ENCODE peak calls at places on chromosomes 3 and 15, in seven cellular contexts. Y is foreskin keratinocyte, O is stomach, E is HCT116, G is GM12878, A is trophoblast cell, P is transverse colon. M is an unnamed sample.

GRCh38 chr3:44125882-44126281 is 115.8 kb upstream of the TOPAZ1 start:
- DNase-seq in Y (no peak), O (no peak), E (no peak), G (no peak), A (peak), P (no peak), M (no peak)

GRCh38 chr15:80577552-80578205 is 117.4 kb upstream of the ABHD17C start:
- DNase-seq in Y (no peak), O (peak), E (no peak), G (no peak), A (no peak), P (no peak), M (no peak)

GRCh38 chr3:188772886-188773285 is 398.9 kb upstream of the TPRG1 start:
- DNase-seq in Y (no peak), O (peak), E (no peak), G (no peak), A (no peak), P (no peak), M (no peak)

GRCh38 chr15:58440181-58440910 is 8.6 kb downstream of the LIPC start:
- DNase-seq in Y (peak), O (peak), E (peak), G (no peak), A (peak), P (no peak), M (peak)

GRCh38 chr15:78387678-78388077 is 47.5 kb downstream of the CRABP1 start:
- DNase-seq in Y (no peak), O (no peak), E (no peak), G (no peak), A (no peak), P (no peak), M (no peak)

GRCh38 chr15:101521563-101521962 is 32.1 kb upstream of the PCSK6 start:
- DNase-seq in Y (no peak), O (no peak), E (no peak), G (no peak), A (peak), P (no peak), M (no peak)

GRCh38 chr15:69314736-69315135 is 16.0 kb downstream of the PAQR5 start:
- DNase-seq in Y (no peak), O (no peak), E (no peak), G (no peak), A (no peak), P (no peak), M (no peak)

GRCh38 chr3:59880717-59881116 is 830.9 kb upstream of the CFAP20DC start:
- DNase-seq in Y (no peak), O (no peak), E (no peak), G (no peak), A (no peak), P (no peak), M (no peak)

GRCh38 chr15:42027521-42027920 is 6.7 kb upstream of the PLA2G4E start:
- DNase-seq in Y (no peak), O (no peak), E (no peak), G (no peak), A (no peak), P (no peak), M (no peak)

GRCh38 chr3:38985981-38986380 is 65.8 kb downstream of the SCN11A start:
- DNase-seq in Y (no peak), O (no peak), E (no peak), G (no peak), A (peak), P (no peak), M (peak)

GRCh38 chr3:71444028-71444860 is 139.3 kb downstream of the FOXP1 start:
- DNase-seq in Y (peak), O (peak), E (no peak), G (peak), A (peak), P (peak), M (peak)

DNA sequence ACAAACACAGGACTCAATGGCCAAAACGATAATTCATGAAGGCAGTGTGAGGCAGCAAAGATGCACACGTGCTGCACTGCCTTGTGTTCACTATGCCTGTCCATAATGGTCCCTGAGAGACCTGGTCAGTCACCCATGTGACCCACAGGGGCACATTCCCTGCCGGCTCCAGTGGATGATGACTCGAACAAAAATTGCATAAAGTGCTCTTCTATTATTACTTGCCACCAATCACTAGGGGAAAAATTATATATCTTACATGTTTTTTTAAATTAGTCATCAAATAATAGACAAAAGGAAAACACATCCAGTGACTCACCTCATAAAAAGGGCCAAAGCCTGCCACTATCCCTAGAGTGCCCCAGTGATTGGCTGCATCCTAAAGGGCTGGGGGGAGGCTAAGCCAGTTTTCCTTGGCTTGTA is 47.5 kb downstream of the UBP1 start:
- DNase-seq in Y (peak), O (no peak), E (peak), G (no peak), A (no peak), P (no peak), M (peak)
- H3K27ac ChIP-seq in Y (no peak), O (no peak), E (peak), G (no peak), A (no peak), P (no peak), M (peak)

GRCh38 chr3:138079901-138080300 is 35.5 kb downstream of the DZIP1L start:
- DNase-seq in Y (no peak), O (no peak), E (no peak), G (no peak), A (no peak), P (no peak), M (no peak)

GRCh38 chr3:138084196-138084595 is 31.2 kb downstream of the DZIP1L start:
- DNase-seq in Y (no peak), O (no peak), E (no peak), G (no peak), A (peak), P (no peak), M (no peak)

GRCh38 chr3:138082992-138083386 is 32.4 kb downstream of the DZIP1L start:
- DNase-seq in Y (no peak), O (no peak), E (no peak), G (no peak), A (no peak), P (no peak), M (no peak)

GRCh38 chr3:138081371-138082084 is 33.9 kb downstream of the DZIP1L start:
- DNase-seq in Y (peak), O (no peak), E (no peak), G (no peak), A (no peak), P (no peak), M (no peak)

DNA sequence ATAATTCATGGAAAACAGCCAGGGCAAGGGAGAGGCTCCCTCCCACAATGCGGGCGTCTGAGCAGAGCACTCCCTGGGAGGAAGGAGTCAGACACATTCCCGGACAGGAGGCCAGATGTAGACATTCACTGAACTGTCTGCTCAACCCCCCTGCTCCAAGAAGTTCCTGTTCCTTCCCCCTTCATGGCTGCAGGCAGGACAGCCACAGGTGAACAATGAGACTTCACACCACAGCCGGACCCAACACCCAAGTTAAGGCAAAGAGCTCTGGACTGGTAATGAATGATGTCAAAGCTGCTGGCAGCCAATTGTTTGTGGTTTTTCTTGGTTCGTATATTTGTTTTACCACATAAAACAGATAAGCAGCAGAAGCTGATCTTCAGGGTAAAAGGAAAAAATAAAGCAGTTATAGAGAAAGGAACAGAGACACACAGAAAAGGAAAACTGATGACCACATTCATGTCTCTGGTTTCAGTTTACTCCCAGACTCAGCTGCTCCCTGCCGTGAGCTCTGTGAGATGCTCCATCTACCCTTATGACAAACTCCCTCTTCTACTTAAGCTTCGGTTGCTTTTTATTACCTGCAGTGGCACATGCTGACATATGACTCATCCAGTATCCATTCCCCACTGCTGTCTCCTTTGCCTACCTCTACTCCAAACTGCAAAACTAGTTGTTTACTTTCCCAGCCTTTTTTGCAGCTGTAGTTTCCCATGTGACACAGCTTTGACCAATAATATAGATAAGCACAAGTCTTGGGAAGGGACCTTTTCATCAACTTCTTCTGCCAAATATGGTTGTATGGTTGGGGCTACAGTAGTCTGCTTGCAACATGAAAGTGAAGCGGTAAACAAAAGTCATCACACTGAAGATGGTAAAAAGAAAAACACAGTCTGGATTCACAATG is 33.1 kb downstream of the DZIP1L start:
- DNase-seq in Y (peak), O (peak), E (peak), G (peak), A (peak), P (no peak), M (peak)
- H3K27ac ChIP-seq in Y (peak), O (peak), E (no peak), G (no peak), A (peak), P (peak), M (peak)

DNA sequence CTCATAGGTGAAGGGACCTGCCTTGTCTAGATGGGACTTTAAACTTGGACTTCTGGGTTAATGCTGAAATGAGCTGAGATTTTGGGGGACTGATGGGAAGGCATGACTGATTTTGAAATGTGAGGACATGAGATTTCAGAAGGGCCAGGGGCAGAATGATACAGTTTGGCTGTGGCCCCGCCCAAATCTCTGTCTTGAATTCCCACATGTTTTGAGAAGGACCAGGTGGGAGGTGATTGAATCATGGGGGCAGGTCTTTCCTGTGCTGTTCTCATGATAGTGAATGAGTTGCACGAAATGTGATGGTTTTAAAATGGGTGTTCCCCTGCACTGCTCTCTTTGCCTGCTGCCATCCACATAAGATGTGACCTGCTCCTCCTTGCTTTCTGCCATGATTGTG is 42.8 kb downstream of the ILDR1 start:
- DNase-seq in Y (no peak), O (no peak), E (no peak), G (no peak), A (no peak), P (no peak), M (no peak)
- H3K27ac ChIP-seq in Y (peak), O (no peak), E (no peak), G (peak), A (no peak), P (no peak), M (peak)

DNA sequence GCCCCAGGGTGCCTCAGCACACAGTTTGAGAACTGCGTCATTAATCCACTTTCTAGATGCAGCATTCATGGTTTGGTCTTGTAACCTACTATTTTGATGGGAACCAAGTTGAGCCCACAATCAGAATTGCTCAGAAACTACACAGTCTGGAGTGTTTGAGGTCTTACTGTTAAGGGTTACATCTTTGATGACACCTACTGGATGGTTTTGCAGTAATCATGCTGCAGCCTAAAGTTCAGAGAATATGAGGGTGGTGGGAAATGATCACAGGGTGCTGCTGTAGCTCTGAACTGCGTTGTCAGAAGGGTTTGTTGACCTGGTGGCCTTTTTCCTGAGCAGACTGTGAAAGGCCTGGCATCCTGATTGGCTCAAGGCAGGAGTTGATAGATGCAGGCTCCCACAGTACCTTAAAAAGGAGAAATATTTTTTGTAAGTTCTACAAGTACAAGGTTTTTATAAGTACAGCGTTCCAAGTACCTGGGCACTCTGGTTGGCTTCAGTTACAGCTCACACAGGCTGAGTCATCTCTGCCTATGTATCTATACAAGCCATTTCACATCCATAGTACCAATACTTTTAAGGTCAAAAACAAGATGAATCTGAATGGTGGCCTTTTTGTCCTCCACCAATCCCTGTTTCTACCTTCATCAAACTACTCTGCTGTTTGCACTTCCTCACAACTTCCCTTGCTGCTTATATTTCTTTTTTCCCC is 60.5 kb upstream of the ACKR4 start:
- DNase-seq in Y (no peak), O (no peak), E (no peak), G (no peak), A (no peak), P (no peak), M (no peak)
- H3K27ac ChIP-seq in Y (no peak), O (no peak), E (no peak), G (no peak), A (no peak), P (no peak), M (no peak)

GRCh38 chr3:139574026-139574947 is 34.7 kb upstream of the RBP1 start:
- DNase-seq in Y (no peak), O (peak), E (no peak), G (no peak), A (no peak), P (no peak), M (no peak)
- H3K27ac ChIP-seq in Y (no peak), O (no peak), E (no peak), G (no peak), A (no peak), P (no peak), M (no peak)

GRCh38 chr3:57155214-57155613 is 9.9 kb downstream of the IL17RD start:
- DNase-seq in Y (no peak), O (no peak), E (no peak), G (no peak), A (no peak), P (no peak), M (no peak)

GRCh38 chr3:57158316-57158715 is 6.8 kb downstream of the IL17RD start:
- DNase-seq in Y (no peak), O (no peak), E (no peak), G (no peak), A (no peak), P (no peak), M (no peak)

GRCh38 chr3:57160046-57160730 is 5.0 kb downstream of the IL17RD start:
- DNase-seq in Y (no peak), O (no peak), E (no peak), G (no peak), A (no peak), P (no peak), M (no peak)

GRCh38 chr3:57158813-57159678 is 6.1 kb downstream of the IL17RD start:
- DNase-seq in Y (no peak), O (no peak), E (peak), G (no peak), A (no peak), P (no peak), M (no peak)

GRCh38 chr3:57157666-57158065 is 7.5 kb downstream of the IL17RD start:
- DNase-seq in Y (no peak), O (no peak), E (no peak), G (no peak), A (no peak), P (no peak), M (no peak)
- H3K27ac ChIP-seq in Y (no peak), O (no peak), E (no peak), G (no peak), A (no peak), P (no peak), M (no peak)

GRCh38 chr3:8942746-8943488 is 20.4 kb downstream of the RAD18 start:
- DNase-seq in Y (no peak), O (no peak), E (no peak), G (no peak), A (no peak), P (no peak), M (no peak)

GRCh38 chr3:8942115-8942514 is 21.2 kb downstream of the RAD18 start:
- DNase-seq in Y (no peak), O (no peak), E (no peak), G (no peak), A (no peak), P (no peak), M (no peak)

GRCh38 chr3:8932507-8932906 is 30.8 kb downstream of the RAD18 start:
- DNase-seq in Y (no peak), O (no peak), E (no peak), G (no peak), A (no peak), P (no peak), M (no peak)

GRCh38 chr3:8937064-8938020 is 25.9 kb downstream of the RAD18 start:
- DNase-seq in Y (peak), O (no peak), E (peak), G (no peak), A (peak), P (no peak), M (peak)

DNA sequence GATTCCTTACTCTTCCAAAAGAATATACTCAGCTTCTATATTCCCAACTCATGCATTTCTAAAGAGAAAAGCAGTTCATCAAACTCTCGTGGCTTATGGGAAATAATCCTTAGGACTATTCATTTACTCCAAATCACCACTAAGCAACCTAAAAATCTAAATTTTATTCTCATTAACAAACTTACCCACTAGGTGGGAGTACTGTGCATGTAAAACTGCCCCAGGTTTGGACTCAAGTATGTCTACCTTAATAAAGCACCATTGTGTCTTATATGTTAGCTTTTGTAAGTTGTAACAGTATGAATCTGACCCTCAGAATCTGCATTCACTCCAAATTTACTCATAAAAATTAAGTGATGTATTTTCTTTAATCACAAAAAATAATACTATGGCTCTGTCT is 25.3 kb downstream of the RAD18 start:
- DNase-seq in Y (peak), O (no peak), E (peak), G (no peak), A (peak), P (no peak), M (no peak)
- H3K27ac ChIP-seq in Y (peak), O (no peak), E (no peak), G (no peak), A (no peak), P (no peak), M (peak)

GRCh38 chr15:73901126-73901810 is 25.0 kb upstream of the LOXL1 start:
- DNase-seq in Y (no peak), O (no peak), E (no peak), G (no peak), A (peak), P (no peak), M (no peak)

GRCh38 chr15:73900129-73900712 is 26.0 kb upstream of the LOXL1 start:
- DNase-seq in Y (no peak), O (no peak), E (no peak), G (no peak), A (peak), P (no peak), M (no peak)

GRCh38 chr15:73894133-73894814 is 20.9 kb downstream of the TBC1D21 start:
- DNase-seq in Y (no peak), O (no peak), E (no peak), G (no peak), A (no peak), P (no peak), M (no peak)

GRCh38 chr15:73899197-73900128 is 26.1 kb downstream of the TBC1D21 start:
- DNase-seq in Y (no peak), O (no peak), E (no peak), G (no peak), A (peak), P (no peak), M (no peak)

GRCh38 chr15:73897441-73898261 is 24.3 kb downstream of the TBC1D21 start:
- DNase-seq in Y (peak), O (peak), E (peak), G (no peak), A (peak), P (peak), M (no peak)
- H3K27ac ChIP-seq in Y (no peak), O (no peak), E (no peak), G (no peak), A (no peak), P (no peak), M (no peak)

GRCh38 chr3:194138098-194138474 is 2.1 kb downstream of the HES1 start:
- DNase-seq in Y (peak), O (no peak), E (no peak), G (no peak), A (no peak), P (no peak), M (no peak)
- H3K27ac ChIP-seq in Y (peak), O (peak), E (peak), G (no peak), A (peak), P (peak), M (peak)

M was measured in epithelial cell of prostate.